ENCODE peak calls at places on chromosomes 3 and 15, in four cellular contexts. One of them, this sample, is unnamed.
A peak's percentile ranks its signal among the peaks of the same experiment; 100 is the strongest.

GRCh38 chr3:60588806-60589205 is 662.4 kb downstream of the FHIT start:
- DNase-seq in Kasumi-1: no peak
- DNase-seq in A172: peak; percentile 71
- DNase-seq in H4: peak; percentile 13
- DNase-seq in this sample: no peak

GRCh38 chr3:142495103-142495502 is 47.3 kb upstream of the XRN1 start:
- DNase-seq in Kasumi-1: no peak
- DNase-seq in A172: no peak
- DNase-seq in H4: no peak
- DNase-seq in this sample: no peak

GRCh38 chr15:72740202-72740601 is 43.4 kb downstream of the ADPGK start:
- DNase-seq in Kasumi-1: no peak
- DNase-seq in A172: no peak
- DNase-seq in H4: no peak
- DNase-seq in this sample: no peak

GRCh38 chr15:67690936-67691335 is 134.4 kb upstream of the SKOR1 start:
- DNase-seq in Kasumi-1: no peak
- DNase-seq in A172: peak; percentile 45
- DNase-seq in H4: peak; percentile 53
- DNase-seq in this sample: no peak

GRCh38 chr3:194296832-194297666 is 54.1 kb downstream of the CPN2 start:
- DNase-seq in Kasumi-1: no peak
- DNase-seq in A172: peak; percentile 48
- DNase-seq in H4: no peak
- DNase-seq in this sample: no peak

GRCh38 chr3:14680115-14680514 is 5.2 kb downstream of the C3orf20 start:
- DNase-seq in Kasumi-1: no peak
- DNase-seq in A172: no peak
- DNase-seq in H4: no peak
- DNase-seq in this sample: no peak

GRCh38 chr3:126127452-126127851 is 43.5 kb upstream of the SLC41A3 start:
- DNase-seq in Kasumi-1: no peak
- DNase-seq in A172: no peak
- DNase-seq in H4: no peak
- DNase-seq in this sample: no peak

GRCh38 chr3:191499307-191500125 is 38.6 kb downstream of the PYDC2 start:
- DNase-seq in Kasumi-1: no peak
- DNase-seq in A172: peak; percentile 62
- DNase-seq in H4: peak; percentile 69
- DNase-seq in this sample: peak; percentile 2

GRCh38 chr15:45050587-45050986 is 27.6 kb downstream of the SORD start:
- DNase-seq in Kasumi-1: no peak
- DNase-seq in A172: no peak
- DNase-seq in H4: no peak
- DNase-seq in this sample: no peak

GRCh38 chr3:190697901-190698300 is 164.6 kb downstream of the GMNC start:
- DNase-seq in Kasumi-1: no peak
- DNase-seq in A172: peak; percentile 34
- DNase-seq in H4: peak; percentile 30
- DNase-seq in this sample: no peak

GRCh38 chr3:14290631-14291385 is 111.6 kb upstream of the SLC6A6 start:
- DNase-seq in Kasumi-1: no peak
- DNase-seq in A172: no peak
- DNase-seq in H4: no peak
- DNase-seq in this sample: no peak

GRCh38 chr15:87672309-87672897 is 584.1 kb downstream of the NTRK3 start:
- DNase-seq in Kasumi-1: no peak
- DNase-seq in A172: peak; percentile 43
- DNase-seq in H4: peak; percentile 18
- DNase-seq in this sample: no peak

GRCh38 chr3:118991775-118992174 is 42.9 kb downstream of the IGSF11 start:
- DNase-seq in Kasumi-1: no peak
- DNase-seq in A172: no peak
- DNase-seq in H4: no peak
- DNase-seq in this sample: no peak

GRCh38 chr3:190249414-190249813 is 72.8 kb downstream of the CLDN1 start:
- DNase-seq in Kasumi-1: no peak
- DNase-seq in A172: no peak
- DNase-seq in H4: no peak
- DNase-seq in this sample: no peak

GRCh38 chr3:58989173-58989572 is 60.7 kb downstream of the CFAP20DC start:
- DNase-seq in Kasumi-1: no peak
- DNase-seq in A172: no peak
- DNase-seq in H4: no peak
- DNase-seq in this sample: no peak

GRCh38 chr3:133893683-133894333 is 1.9 kb downstream of the RAB6B start:
- DNase-seq in Kasumi-1: no peak
- DNase-seq in A172: no peak
- DNase-seq in H4: no peak
- DNase-seq in this sample: no peak

GRCh38 chr3:184381261-184382224 is 1.7 kb downstream of the CHRD start:
- DNase-seq in Kasumi-1: peak; percentile 43
- DNase-seq in A172: no peak
- DNase-seq in H4: no peak
- DNase-seq in this sample: peak; percentile 45

GRCh38 chr15:63244976-63245645 is 32.3 kb upstream of the APH1B start:
- DNase-seq in Kasumi-1: no peak
- DNase-seq in A172: peak; percentile 42
- DNase-seq in H4: no peak
- DNase-seq in this sample: no peak

GRCh38 chr15:70475921-70476320 is 287.4 kb downstream of the UACA start:
- DNase-seq in Kasumi-1: no peak
- DNase-seq in A172: no peak
- DNase-seq in H4: no peak
- DNase-seq in this sample: no peak

GRCh38 chr15:43893956-43894355 is 67.2 kb downstream of the WDR76 start:
- DNase-seq in Kasumi-1: no peak
- DNase-seq in A172: no peak
- DNase-seq in H4: no peak
- DNase-seq in this sample: no peak

GRCh38 chr3:114741066-114741465 is 406.0 kb downstream of the ZBTB20 start:
- DNase-seq in Kasumi-1: no peak
- DNase-seq in A172: no peak
- DNase-seq in H4: no peak
- DNase-seq in this sample: no peak

GRCh38 chr3:52085883-52086282 is 29.5 kb upstream of the DUSP7 start:
- DNase-seq in Kasumi-1: no peak
- DNase-seq in A172: no peak
- DNase-seq in H4: no peak
- DNase-seq in this sample: peak; percentile 72

GRCh38 chr3:194261581-194262063 is 89.5 kb downstream of the CPN2 start:
- DNase-seq in Kasumi-1: no peak
- DNase-seq in A172: no peak
- DNase-seq in H4: no peak
- DNase-seq in this sample: no peak

GRCh38 chr15:69092159-69092558 is 68.3 kb upstream of the GLCE start:
- DNase-seq in Kasumi-1: no peak
- DNase-seq in A172: peak; percentile 89
- DNase-seq in H4: peak; percentile 53
- DNase-seq in this sample: no peak

GRCh38 chr3:117084739-117085270 is 375.2 kb downstream of the TUSC7 start:
- DNase-seq in Kasumi-1: no peak
- DNase-seq in A172: no peak
- DNase-seq in H4: no peak
- DNase-seq in this sample: no peak

GRCh38 chr3:154540950-154541604 is 111.1 kb upstream of the GPR149 start:
- DNase-seq in Kasumi-1: no peak
- DNase-seq in A172: no peak
- DNase-seq in H4: no peak
- DNase-seq in this sample: no peak

GRCh38 chr15:36406366-36406765 is 173.1 kb upstream of the CDIN1 start:
- DNase-seq in Kasumi-1: no peak
- DNase-seq in A172: no peak
- DNase-seq in H4: no peak
- DNase-seq in this sample: no peak

This sample was measured in NB4.